ENCODE peak calls at places on chromosomes 1 and 21, in eight cellular contexts. One of them, this sample, is unnamed.

GRCh38 chr21:39688010-39688409 is 57.0 kb upstream of the IGSF5 start:
- DNase-seq in left ventricle myocardium inferior: no peak
- DNase-seq in stimulated activated CD4-positive, alpha-beta T cell treated with anti-CD3 and anti-CD28 coated beads, Interleukin-2, amount 100 ng/mL, for 48 hours: no peak
- DNase-seq in Calu3: no peak
- DNase-seq in BJ: no peak
- DNase-seq in GM23338: no peak
- DNase-seq in GOT3: no peak
- DNase-seq in GF-D8: no peak
- DNase-seq in this sample: no peak

GRCh38 chr1:11147371-11147770 is 41.8 kb upstream of the ANGPTL7 start:
- DNase-seq in GM23338: no peak
- DNase-seq in GF-D8: no peak
- DNase-seq in Calu3: no peak
- DNase-seq in stimulated activated CD4-positive, alpha-beta T cell treated with anti-CD3 and anti-CD28 coated beads, Interleukin-2, amount 100 ng/mL, for 48 hours: no peak
- DNase-seq in left ventricle myocardium inferior: no peak
- DNase-seq in BJ: peak; percentile 37
- DNase-seq in GOT3: no peak
- DNase-seq in this sample: no peak

GRCh38 chr1:116375884-116376733 is 3.1 kb downstream of the ATP1A1 start:
- DNase-seq in GM23338: peak; percentile 68
- DNase-seq in GOT3: no peak
- DNase-seq in GF-D8: peak; percentile 10
- DNase-seq in left ventricle myocardium inferior: peak; percentile 78
- DNase-seq in stimulated activated CD4-positive, alpha-beta T cell treated with anti-CD3 and anti-CD28 coated beads, Interleukin-2, amount 100 ng/mL, for 48 hours: peak; percentile 39
- DNase-seq in BJ: peak; percentile 36
- DNase-seq in Calu3: peak; percentile 40
- DNase-seq in this sample: peak; percentile 41

GRCh38 chr1:24830680-24831272 is 85.5 kb downstream of the CLIC4 start:
- DNase-seq in left ventricle myocardium inferior: no peak
- DNase-seq in BJ: peak; percentile 20
- DNase-seq in stimulated activated CD4-positive, alpha-beta T cell treated with anti-CD3 and anti-CD28 coated beads, Interleukin-2, amount 100 ng/mL, for 48 hours: no peak
- DNase-seq in Calu3: no peak
- DNase-seq in GF-D8: peak; percentile 26
- DNase-seq in GOT3: no peak
- DNase-seq in GM23338: peak; percentile 82
- DNase-seq in this sample: peak; percentile 61

GRCh38 chr1:86913399-86913895 is 479 bp downstream of the SELENOF start:
- DNase-seq in GF-D8: peak; percentile 9
- DNase-seq in stimulated activated CD4-positive, alpha-beta T cell treated with anti-CD3 and anti-CD28 coated beads, Interleukin-2, amount 100 ng/mL, for 48 hours: peak; percentile 11
- DNase-seq in BJ: no peak
- DNase-seq in GM23338: peak; percentile 37
- DNase-seq in GOT3: no peak
- DNase-seq in Calu3: no peak
- DNase-seq in left ventricle myocardium inferior: no peak
- DNase-seq in this sample: no peak

GRCh38 chr1:152411144-152411543 is 2.9 kb downstream of the CRNN start:
- DNase-seq in GF-D8: no peak
- DNase-seq in left ventricle myocardium inferior: no peak
- DNase-seq in stimulated activated CD4-positive, alpha-beta T cell treated with anti-CD3 and anti-CD28 coated beads, Interleukin-2, amount 100 ng/mL, for 48 hours: no peak
- DNase-seq in Calu3: no peak
- DNase-seq in GM23338: no peak
- DNase-seq in BJ: no peak
- DNase-seq in GOT3: no peak
- DNase-seq in this sample: no peak

GRCh38 chr21:15421521-15421920 is 308.3 kb upstream of the USP25 start:
- DNase-seq in BJ: no peak
- DNase-seq in GM23338: no peak
- DNase-seq in stimulated activated CD4-positive, alpha-beta T cell treated with anti-CD3 and anti-CD28 coated beads, Interleukin-2, amount 100 ng/mL, for 48 hours: no peak
- DNase-seq in GOT3: no peak
- DNase-seq in Calu3: no peak
- DNase-seq in left ventricle myocardium inferior: no peak
- DNase-seq in GF-D8: no peak
- DNase-seq in this sample: no peak

GRCh38 chr1:100847481-100847880 is 47.2 kb downstream of the EXTL2 start:
- DNase-seq in GF-D8: no peak
- DNase-seq in stimulated activated CD4-positive, alpha-beta T cell treated with anti-CD3 and anti-CD28 coated beads, Interleukin-2, amount 100 ng/mL, for 48 hours: no peak
- DNase-seq in BJ: peak; percentile 34
- DNase-seq in Calu3: no peak
- DNase-seq in left ventricle myocardium inferior: no peak
- DNase-seq in GOT3: no peak
- DNase-seq in GM23338: no peak
- DNase-seq in this sample: no peak

GRCh38 chr1:29939086-29939485 is 702.8 kb downstream of the PTPRU start:
- DNase-seq in left ventricle myocardium inferior: no peak
- DNase-seq in BJ: no peak
- DNase-seq in Calu3: no peak
- DNase-seq in stimulated activated CD4-positive, alpha-beta T cell treated with anti-CD3 and anti-CD28 coated beads, Interleukin-2, amount 100 ng/mL, for 48 hours: no peak
- DNase-seq in GOT3: no peak
- DNase-seq in GM23338: no peak
- DNase-seq in GF-D8: no peak
- DNase-seq in this sample: no peak

GRCh38 chr1:154431586-154432373 is 26.6 kb downstream of the IL6R start:
- DNase-seq in GF-D8: no peak
- DNase-seq in BJ: peak; percentile 67
- DNase-seq in GOT3: no peak
- DNase-seq in left ventricle myocardium inferior: no peak
- DNase-seq in Calu3: no peak
- DNase-seq in GM23338: no peak
- DNase-seq in stimulated activated CD4-positive, alpha-beta T cell treated with anti-CD3 and anti-CD28 coated beads, Interleukin-2, amount 100 ng/mL, for 48 hours: peak; percentile 51
- DNase-seq in this sample: peak; percentile 42

GRCh38 chr1:41655632-41656031 is 171.1 kb upstream of the EDN2 start:
- DNase-seq in GF-D8: no peak
- DNase-seq in GOT3: no peak
- DNase-seq in stimulated activated CD4-positive, alpha-beta T cell treated with anti-CD3 and anti-CD28 coated beads, Interleukin-2, amount 100 ng/mL, for 48 hours: no peak
- DNase-seq in Calu3: no peak
- DNase-seq in left ventricle myocardium inferior: no peak
- DNase-seq in GM23338: no peak
- DNase-seq in BJ: no peak
- DNase-seq in this sample: no peak

GRCh38 chr1:53899708-53900107 is 5.7 kb downstream of the DIO1 start:
- DNase-seq in left ventricle myocardium inferior: no peak
- DNase-seq in GM23338: no peak
- DNase-seq in GF-D8: no peak
- DNase-seq in stimulated activated CD4-positive, alpha-beta T cell treated with anti-CD3 and anti-CD28 coated beads, Interleukin-2, amount 100 ng/mL, for 48 hours: no peak
- DNase-seq in Calu3: no peak
- DNase-seq in GOT3: no peak
- DNase-seq in BJ: no peak
- DNase-seq in this sample: no peak

GRCh38 chr1:6622396-6623152 is 2.1 kb upstream of the THAP3 start:
- DNase-seq in left ventricle myocardium inferior: no peak
- DNase-seq in BJ: no peak
- DNase-seq in GF-D8: no peak
- DNase-seq in stimulated activated CD4-positive, alpha-beta T cell treated with anti-CD3 and anti-CD28 coated beads, Interleukin-2, amount 100 ng/mL, for 48 hours: no peak
- DNase-seq in Calu3: no peak
- DNase-seq in GM23338: no peak
- DNase-seq in GOT3: no peak
- DNase-seq in this sample: no peak